ENCODE peak calls at places on chromosomes 3 and 15, in nine cellular contexts. One of them, this sample, is unnamed.

GRCh38 chr3:79973482-79973881 is 205.7 kb upstream of the ROBO1 start:
- DNase-seq in MM.1S: no peak
- DNase-seq in brain microvascular endothelial cell: no peak
- DNase-seq in astrocyte of the cerebellum: no peak
- DNase-seq in HCT116: no peak
- DNase-seq in lower leg skin: no peak
- DNase-seq in fibroblast of pulmonary artery: no peak
- DNase-seq in epithelial cell of proximal tubule: no peak
- DNase-seq in small intestine: no peak
- DNase-seq in this sample: no peak

GRCh38 chr3:149547954-149548728 is 73.6 kb downstream of the TM4SF4 start:
- DNase-seq in brain microvascular endothelial cell: peak; percentile 72
- DNase-seq in epithelial cell of proximal tubule: no peak
- DNase-seq in lower leg skin: no peak
- DNase-seq in HCT116: no peak
- DNase-seq in MM.1S: no peak
- DNase-seq in astrocyte of the cerebellum: peak; percentile 95
- DNase-seq in small intestine: no peak
- DNase-seq in fibroblast of pulmonary artery: peak; percentile 92
- DNase-seq in this sample: no peak

GRCh38 chr3:95277614-95278013 is 1214.8 kb downstream of the NSUN3 start:
- DNase-seq in MM.1S: no peak
- DNase-seq in small intestine: no peak
- DNase-seq in lower leg skin: no peak
- DNase-seq in epithelial cell of proximal tubule: no peak
- DNase-seq in fibroblast of pulmonary artery: peak; percentile 11
- DNase-seq in astrocyte of the cerebellum: no peak
- DNase-seq in brain microvascular endothelial cell: no peak
- DNase-seq in HCT116: no peak
- DNase-seq in this sample: peak; percentile 7

GRCh38 chr3:132432639-132433038 is 15.3 kb downstream of the DNAJC13 start:
- DNase-seq in epithelial cell of proximal tubule: peak; percentile 15
- DNase-seq in lower leg skin: no peak
- DNase-seq in small intestine: peak; percentile 62
- DNase-seq in HCT116: peak; percentile 34
- DNase-seq in brain microvascular endothelial cell: peak; percentile 77
- DNase-seq in astrocyte of the cerebellum: peak; percentile 67
- DNase-seq in fibroblast of pulmonary artery: peak; percentile 77
- DNase-seq in MM.1S: no peak
- DNase-seq in this sample: peak; percentile 38

GRCh38 chr3:112117826-112118571 is 15.0 kb downstream of the GCSAM start:
- DNase-seq in HCT116: no peak
- DNase-seq in brain microvascular endothelial cell: no peak
- DNase-seq in MM.1S: no peak
- DNase-seq in lower leg skin: no peak
- DNase-seq in small intestine: no peak
- DNase-seq in astrocyte of the cerebellum: no peak
- DNase-seq in epithelial cell of proximal tubule: no peak
- DNase-seq in fibroblast of pulmonary artery: no peak
- DNase-seq in this sample: peak; percentile 45

GRCh38 chr15:65730560-65731172 is 61.4 kb downstream of the DENND4A start:
- DNase-seq in astrocyte of the cerebellum: no peak
- DNase-seq in epithelial cell of proximal tubule: no peak
- DNase-seq in HCT116: peak; percentile 1
- DNase-seq in small intestine: no peak
- DNase-seq in lower leg skin: no peak
- DNase-seq in MM.1S: no peak
- DNase-seq in brain microvascular endothelial cell: no peak
- DNase-seq in fibroblast of pulmonary artery: peak; percentile 62
- DNase-seq in this sample: no peak

GRCh38 chr15:100873029-100873677 is 6.5 kb upstream of the ALDH1A3 start:
- DNase-seq in epithelial cell of proximal tubule: peak; percentile 74
- DNase-seq in HCT116: peak; percentile 83
- DNase-seq in lower leg skin: peak; percentile 91
- DNase-seq in fibroblast of pulmonary artery: peak; percentile 94
- DNase-seq in brain microvascular endothelial cell: peak; percentile 84
- DNase-seq in small intestine: peak; percentile 81
- DNase-seq in MM.1S: peak; percentile 59
- DNase-seq in astrocyte of the cerebellum: peak; percentile 87
- DNase-seq in this sample: peak; percentile 60

GRCh38 chr15:58159827-58160386 is 21.7 kb downstream of the AQP9 start:
- DNase-seq in brain microvascular endothelial cell: no peak
- DNase-seq in lower leg skin: no peak
- DNase-seq in astrocyte of the cerebellum: no peak
- DNase-seq in small intestine: no peak
- DNase-seq in fibroblast of pulmonary artery: no peak
- DNase-seq in HCT116: no peak
- DNase-seq in MM.1S: no peak
- DNase-seq in epithelial cell of proximal tubule: no peak
- DNase-seq in this sample: no peak

GRCh38 chr3:10286596-10287295 is 6.0 kb downstream of the GHRL start:
- DNase-seq in MM.1S: peak; percentile 37
- DNase-seq in brain microvascular endothelial cell: peak; percentile 46
- DNase-seq in fibroblast of pulmonary artery: peak; percentile 83
- DNase-seq in epithelial cell of proximal tubule: peak; percentile 64
- DNase-seq in astrocyte of the cerebellum: peak; percentile 90
- DNase-seq in small intestine: peak; percentile 29
- DNase-seq in HCT116: peak; percentile 68
- DNase-seq in lower leg skin: no peak
- DNase-seq in this sample: peak; percentile 52

GRCh38 chr3:150811984-150812383 is 49.0 kb upstream of the SIAH2 start:
- DNase-seq in small intestine: no peak
- DNase-seq in fibroblast of pulmonary artery: no peak
- DNase-seq in epithelial cell of proximal tubule: no peak
- DNase-seq in brain microvascular endothelial cell: no peak
- DNase-seq in HCT116: no peak
- DNase-seq in MM.1S: no peak
- DNase-seq in astrocyte of the cerebellum: no peak
- DNase-seq in lower leg skin: no peak
- DNase-seq in this sample: no peak

GRCh38 chr3:151877269-151877668 is 3.8 kb downstream of the SUCNR1 start:
- DNase-seq in MM.1S: no peak
- DNase-seq in small intestine: no peak
- DNase-seq in lower leg skin: no peak
- DNase-seq in fibroblast of pulmonary artery: no peak
- DNase-seq in HCT116: no peak
- DNase-seq in epithelial cell of proximal tubule: no peak
- DNase-seq in astrocyte of the cerebellum: no peak
- DNase-seq in brain microvascular endothelial cell: no peak
- DNase-seq in this sample: no peak

GRCh38 chr3:151879037-151879436 is 5.6 kb downstream of the SUCNR1 start:
- DNase-seq in MM.1S: no peak
- DNase-seq in astrocyte of the cerebellum: no peak
- DNase-seq in HCT116: no peak
- DNase-seq in small intestine: no peak
- DNase-seq in epithelial cell of proximal tubule: no peak
- DNase-seq in brain microvascular endothelial cell: no peak
- DNase-seq in fibroblast of pulmonary artery: no peak
- DNase-seq in lower leg skin: no peak
- DNase-seq in this sample: no peak

GRCh38 chr3:151878445-151878844 is 5.0 kb downstream of the SUCNR1 start:
- DNase-seq in HCT116: no peak
- DNase-seq in epithelial cell of proximal tubule: no peak
- DNase-seq in fibroblast of pulmonary artery: no peak
- DNase-seq in lower leg skin: no peak
- DNase-seq in MM.1S: no peak
- DNase-seq in small intestine: no peak
- DNase-seq in astrocyte of the cerebellum: no peak
- DNase-seq in brain microvascular endothelial cell: no peak
- DNase-seq in this sample: no peak

GRCh38 chr3:151873433-151873832 is at the start of gene SUCNR1:
- DNase-seq in MM.1S: no peak
- DNase-seq in brain microvascular endothelial cell: no peak
- DNase-seq in epithelial cell of proximal tubule: no peak
- DNase-seq in fibroblast of pulmonary artery: no peak
- DNase-seq in HCT116: no peak
- DNase-seq in lower leg skin: no peak
- DNase-seq in astrocyte of the cerebellum: no peak
- DNase-seq in small intestine: no peak
- DNase-seq in this sample: no peak

DNA sequence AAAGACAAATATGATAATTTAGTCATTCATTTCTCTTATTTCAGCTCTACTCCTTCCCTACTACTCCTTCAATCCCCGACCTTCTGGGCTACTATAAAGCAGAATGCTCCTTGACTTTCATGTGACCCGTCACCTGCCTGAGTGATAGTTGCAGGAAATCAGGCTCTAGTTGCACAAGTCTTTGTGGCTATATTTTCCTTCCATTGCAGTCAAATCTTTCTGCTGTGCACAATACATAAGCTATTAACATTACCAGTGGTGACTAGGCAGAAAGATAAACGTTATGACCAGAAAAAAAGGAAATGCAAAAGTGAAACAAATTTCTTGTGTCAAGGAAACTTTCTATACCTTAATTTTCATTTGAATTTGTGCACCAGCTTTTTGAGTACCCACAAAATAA is 2.3 kb downstream of the SUCNR1 start:
- DNase-seq in small intestine: peak; percentile 33
- DNase-seq in fibroblast of pulmonary artery: peak; percentile 31
- DNase-seq in epithelial cell of proximal tubule: peak; percentile 75
- DNase-seq in MM.1S: peak; percentile 82
- DNase-seq in HCT116: no peak
- DNase-seq in astrocyte of the cerebellum: no peak
- DNase-seq in brain microvascular endothelial cell: no peak
- DNase-seq in lower leg skin: no peak
- DNase-seq in this sample: no peak
- H3K4me3 ChIP-seq in small intestine: no peak overlapping the region
- H3K4me3 ChIP-seq in fibroblast of pulmonary artery: no peak overlapping the region
- H3K4me3 ChIP-seq in epithelial cell of proximal tubule: peak overlapping the region; percentile 33
- H3K4me3 ChIP-seq in MM.1S: peak overlapping the region; percentile 13
- H3K4me3 ChIP-seq in HCT116: no peak overlapping the region
- H3K4me3 ChIP-seq in astrocyte of the cerebellum: no peak overlapping the region
- H3K4me3 ChIP-seq in brain microvascular endothelial cell: no peak overlapping the region
- H3K4me3 ChIP-seq in lower leg skin: no peak overlapping the region
- H3K4me3 ChIP-seq in this sample: no peak overlapping the region

GRCh38 chr3:143850877-143851276 is 2.6 kb upstream of the SLC9A9 start:
- DNase-seq in small intestine: no peak
- DNase-seq in astrocyte of the cerebellum: no peak
- DNase-seq in epithelial cell of proximal tubule: no peak
- DNase-seq in HCT116: no peak
- DNase-seq in fibroblast of pulmonary artery: no peak
- DNase-seq in MM.1S: no peak
- DNase-seq in lower leg skin: no peak
- DNase-seq in brain microvascular endothelial cell: no peak
- DNase-seq in this sample: no peak

GRCh38 chr3:143848707-143849106 is 439 bp upstream of the SLC9A9 start:
- DNase-seq in brain microvascular endothelial cell: no peak
- DNase-seq in HCT116: no peak
- DNase-seq in epithelial cell of proximal tubule: no peak
- DNase-seq in lower leg skin: no peak
- DNase-seq in fibroblast of pulmonary artery: no peak
- DNase-seq in astrocyte of the cerebellum: no peak
- DNase-seq in small intestine: no peak
- DNase-seq in MM.1S: no peak
- DNase-seq in this sample: no peak

GRCh38 chr3:143847787-143848631 is at the start of gene SLC9A9:
- DNase-seq in epithelial cell of proximal tubule: no peak
- DNase-seq in small intestine: peak; percentile 21
- DNase-seq in brain microvascular endothelial cell: peak; percentile 73
- DNase-seq in MM.1S: peak; percentile 80
- DNase-seq in fibroblast of pulmonary artery: peak; percentile 73
- DNase-seq in lower leg skin: peak; percentile 87
- DNase-seq in astrocyte of the cerebellum: peak; percentile 47
- DNase-seq in HCT116: no peak
- DNase-seq in this sample: peak; percentile 64

GRCh38 chr3:143851331-143852017 is 3.2 kb upstream of the SLC9A9 start:
- DNase-seq in lower leg skin: no peak
- DNase-seq in small intestine: no peak
- DNase-seq in brain microvascular endothelial cell: no peak
- DNase-seq in fibroblast of pulmonary artery: no peak
- DNase-seq in astrocyte of the cerebellum: no peak
- DNase-seq in HCT116: no peak
- DNase-seq in MM.1S: no peak
- DNase-seq in epithelial cell of proximal tubule: no peak
- DNase-seq in this sample: no peak

GRCh38 chr3:143849854-143850549 is 1.7 kb upstream of the SLC9A9 start:
- DNase-seq in epithelial cell of proximal tubule: no peak
- DNase-seq in HCT116: no peak
- DNase-seq in astrocyte of the cerebellum: peak; percentile 85
- DNase-seq in brain microvascular endothelial cell: peak; percentile 62
- DNase-seq in lower leg skin: no peak
- DNase-seq in small intestine: peak; percentile 1
- DNase-seq in fibroblast of pulmonary artery: peak; percentile 92
- DNase-seq in MM.1S: peak; percentile 88
- DNase-seq in this sample: no peak
- H3K4me3 ChIP-seq in epithelial cell of proximal tubule: no peak overlapping the region
- H3K4me3 ChIP-seq in HCT116: no peak overlapping the region
- H3K4me3 ChIP-seq in astrocyte of the cerebellum: no peak overlapping the region
- H3K4me3 ChIP-seq in brain microvascular endothelial cell: no peak overlapping the region
- H3K4me3 ChIP-seq in lower leg skin: no peak overlapping the region
- H3K4me3 ChIP-seq in small intestine: no peak overlapping the region
- H3K4me3 ChIP-seq in fibroblast of pulmonary artery: peak overlapping the region; percentile 28
- H3K4me3 ChIP-seq in MM.1S: peak overlapping the region; percentile 17
- H3K4me3 ChIP-seq in this sample: no peak overlapping the region

GRCh38 chr3:57594144-57594543 is 3.0 kb downstream of the ARF4 start:
- DNase-seq in MM.1S: no peak
- DNase-seq in epithelial cell of proximal tubule: no peak
- DNase-seq in fibroblast of pulmonary artery: no peak
- DNase-seq in astrocyte of the cerebellum: no peak
- DNase-seq in lower leg skin: no peak
- DNase-seq in brain microvascular endothelial cell: no peak
- DNase-seq in HCT116: no peak
- DNase-seq in small intestine: no peak
- DNase-seq in this sample: no peak
- H3K4me3 ChIP-seq in MM.1S: no peak overlapping the region
- H3K4me3 ChIP-seq in epithelial cell of proximal tubule: peak overlapping the region; percentile 85
- H3K4me3 ChIP-seq in fibroblast of pulmonary artery: peak overlapping the region; percentile 100
- H3K4me3 ChIP-seq in astrocyte of the cerebellum: peak overlapping the region; percentile 89
- H3K4me3 ChIP-seq in lower leg skin: no peak overlapping the region
- H3K4me3 ChIP-seq in brain microvascular endothelial cell: peak overlapping the region; percentile 100
- H3K4me3 ChIP-seq in HCT116: no peak overlapping the region
- H3K4me3 ChIP-seq in small intestine: no peak overlapping the region
- H3K4me3 ChIP-seq in this sample: no peak overlapping the region

GRCh38 chr3:184423567-184423966 is 43.7 kb downstream of the CHRD start:
- DNase-seq in lower leg skin: no peak
- DNase-seq in small intestine: no peak
- DNase-seq in fibroblast of pulmonary artery: no peak
- DNase-seq in astrocyte of the cerebellum: no peak
- DNase-seq in MM.1S: peak; percentile 90
- DNase-seq in brain microvascular endothelial cell: no peak
- DNase-seq in HCT116: no peak
- DNase-seq in epithelial cell of proximal tubule: no peak
- DNase-seq in this sample: no peak
- H3K4me3 ChIP-seq in lower leg skin: no peak overlapping the region
- H3K4me3 ChIP-seq in small intestine: no peak overlapping the region
- H3K4me3 ChIP-seq in fibroblast of pulmonary artery: no peak overlapping the region
- H3K4me3 ChIP-seq in astrocyte of the cerebellum: no peak overlapping the region
- H3K4me3 ChIP-seq in MM.1S: no peak overlapping the region
- H3K4me3 ChIP-seq in brain microvascular endothelial cell: no peak overlapping the region
- H3K4me3 ChIP-seq in HCT116: no peak overlapping the region
- H3K4me3 ChIP-seq in epithelial cell of proximal tubule: no peak overlapping the region
- H3K4me3 ChIP-seq in this sample: no peak overlapping the region

GRCh38 chr3:9135930-9136525 is 113.4 kb downstream of the SRGAP3 start:
- DNase-seq in HCT116: no peak
- DNase-seq in brain microvascular endothelial cell: no peak
- DNase-seq in fibroblast of pulmonary artery: no peak
- DNase-seq in astrocyte of the cerebellum: no peak
- DNase-seq in lower leg skin: no peak
- DNase-seq in MM.1S: no peak
- DNase-seq in epithelial cell of proximal tubule: no peak
- DNase-seq in small intestine: no peak
- DNase-seq in this sample: no peak
- H3K4me3 ChIP-seq in HCT116: no peak overlapping the region
- H3K4me3 ChIP-seq in brain microvascular endothelial cell: peak overlapping the region; percentile 26
- H3K4me3 ChIP-seq in fibroblast of pulmonary artery: no peak overlapping the region
- H3K4me3 ChIP-seq in astrocyte of the cerebellum: peak overlapping the region; percentile 27
- H3K4me3 ChIP-seq in lower leg skin: no peak overlapping the region
- H3K4me3 ChIP-seq in MM.1S: no peak overlapping the region
- H3K4me3 ChIP-seq in epithelial cell of proximal tubule: peak overlapping the region; percentile 51
- H3K4me3 ChIP-seq in small intestine: no peak overlapping the region
- H3K4me3 ChIP-seq in this sample: no peak overlapping the region

GRCh38 chr3:138113309-138113708 is 2.1 kb downstream of the DZIP1L start:
- DNase-seq in HCT116: peak; percentile 3
- DNase-seq in brain microvascular endothelial cell: no peak
- DNase-seq in lower leg skin: no peak
- DNase-seq in astrocyte of the cerebellum: no peak
- DNase-seq in epithelial cell of proximal tubule: peak; percentile 84
- DNase-seq in fibroblast of pulmonary artery: no peak
- DNase-seq in MM.1S: no peak
- DNase-seq in small intestine: no peak
- DNase-seq in this sample: no peak
- H3K4me3 ChIP-seq in HCT116: no peak overlapping the region
- H3K4me3 ChIP-seq in brain microvascular endothelial cell: no peak overlapping the region
- H3K4me3 ChIP-seq in lower leg skin: no peak overlapping the region
- H3K4me3 ChIP-seq in astrocyte of the cerebellum: no peak overlapping the region
- H3K4me3 ChIP-seq in epithelial cell of proximal tubule: peak overlapping the region; percentile 14
- H3K4me3 ChIP-seq in fibroblast of pulmonary artery: no peak overlapping the region
- H3K4me3 ChIP-seq in MM.1S: no peak overlapping the region
- H3K4me3 ChIP-seq in small intestine: no peak overlapping the region
- H3K4me3 ChIP-seq in this sample: no peak overlapping the region

This sample was measured in Jurkat, Clone E6-1.